ENCODE peak calls at places on chromosomes 7 and 10, in nine cellular contexts. E, X, R, Z, L, P, D, W and Y are unnamed samples.

GRCh38 chr10:113680172-113681111 is 730 bp downstream of the CASP7 start:
- DNase-seq in E (peak), X (no peak), R (peak), Z (peak), L (peak), P (peak), D (peak), W (peak), Y (no peak)

GRCh38 chr7:131948434-131949053 is 392.1 kb upstream of the PODXL start:
- DNase-seq in E (no peak), X (no peak), R (peak), Z (no peak), L (peak), P (no peak), D (no peak), W (peak), Y (no peak)

GRCh38 chr10:44173558-44173894 is 211.4 kb downstream of the CXCL12 start:
- DNase-seq in E (no peak), X (no peak), R (no peak), Z (peak), L (no peak), P (no peak), D (no peak), W (no peak), Y (no peak)

GRCh38 chr7:100190059-100190711 is 12.5 kb downstream of the STAG3 start:
- DNase-seq in E (peak), X (peak), R (no peak), Z (peak), L (no peak), P (no peak), D (peak), W (peak), Y (no peak)

GRCh38 chr10:119292968-119293367 is 85.6 kb downstream of the GRK5 start:
- DNase-seq in E (no peak), X (no peak), R (peak), Z (no peak), L (no peak), P (no peak), D (no peak), W (no peak), Y (no peak)

GRCh38 chr10:99551158-99551557 is 18.4 kb downstream of the NKX2-3 start:
- DNase-seq in E (peak), X (peak), R (peak), Z (peak), L (no peak), P (no peak), D (no peak), W (peak), Y (no peak)

GRCh38 chr7:137957887-137958286 is 44.0 kb downstream of the CREB3L2 start:
- DNase-seq in E (no peak), X (no peak), R (no peak), Z (no peak), L (no peak), P (no peak), D (no peak), W (peak), Y (no peak)

GRCh38 chr7:47577351-47577919 is 4.5 kb downstream of the TNS3 start:
- DNase-seq in E (no peak), X (no peak), R (no peak), Z (no peak), L (no peak), P (no peak), D (no peak), W (no peak), Y (no peak)

GRCh38 chr10:70457759-70458305 is 16.4 kb upstream of the NODAL start:
- DNase-seq in E (no peak), X (no peak), R (no peak), Z (no peak), L (no peak), P (no peak), D (no peak), W (no peak), Y (no peak)

GRCh38 chr7:30032310-30033125 is 4.3 kb downstream of the PLEKHA8 start:
- DNase-seq in E (no peak), X (peak), R (no peak), Z (peak), L (no peak), P (no peak), D (peak), W (peak), Y (no peak)

GRCh38 chr10:119567978-119568377 is 25.5 kb upstream of the RGS10 start:
- DNase-seq in E (no peak), X (no peak), R (no peak), Z (no peak), L (no peak), P (no peak), D (no peak), W (no peak), Y (no peak)

GRCh38 chr7:43584200-43584586 is 1.3 kb downstream of the STK17A start:
- DNase-seq in E (peak), X (no peak), R (no peak), Z (peak), L (peak), P (no peak), D (peak), W (peak), Y (no peak)

DNA sequence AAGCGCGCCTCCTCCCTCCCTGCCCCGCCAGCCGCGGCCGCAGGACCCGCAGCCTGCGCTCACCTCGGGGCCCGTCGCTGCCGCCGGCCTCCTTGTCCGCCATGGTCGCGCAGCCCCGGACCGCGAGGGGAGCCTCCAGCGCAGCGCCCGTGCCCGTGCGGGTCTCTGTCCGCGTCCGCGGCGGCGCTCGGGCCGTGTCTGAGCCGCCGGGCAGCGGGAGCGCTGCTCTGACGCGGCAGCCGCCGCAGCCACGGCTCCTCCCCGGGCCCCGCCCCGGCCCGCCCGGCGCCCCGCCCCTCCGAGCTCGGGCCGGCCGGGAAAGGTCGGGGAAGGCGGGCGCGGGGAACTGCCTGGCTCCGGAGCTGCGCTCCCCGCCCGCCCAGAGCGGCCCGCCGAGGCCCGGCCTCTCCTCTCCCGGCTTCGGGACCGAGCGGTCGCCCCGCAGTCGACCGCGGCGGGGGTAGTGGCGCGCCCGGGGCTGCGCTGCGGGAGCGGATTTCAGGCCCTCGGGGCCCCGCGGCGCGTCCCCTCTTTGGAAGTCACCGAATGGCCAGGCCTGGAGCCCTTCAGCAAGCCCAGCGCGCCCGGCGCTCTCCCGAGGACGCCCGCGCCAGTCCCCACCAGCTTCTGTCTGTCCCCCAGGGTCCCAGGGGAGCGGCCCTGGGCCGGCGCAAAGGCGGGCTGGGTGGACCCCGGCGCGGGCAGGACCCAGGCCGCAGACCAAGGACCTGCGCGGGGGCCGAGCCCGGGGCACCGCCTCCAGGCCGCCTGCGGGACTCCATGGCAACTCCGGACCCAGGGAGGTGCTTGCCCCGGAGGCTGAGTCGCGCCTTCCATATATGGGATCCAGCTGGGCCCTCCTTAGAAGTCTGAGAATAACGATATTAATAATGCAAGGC is at the start of gene HSPA12A:
- DNase-seq in E (peak), X (peak), R (peak), Z (peak), L (peak), P (peak), D (peak), W (peak), Y (peak)
- TF ChIP-seq CTCF in E (no peak), X (no peak), R (no peak), Z (peak), L (no peak), P (no peak), D (no peak), W (no peak), Y (no peak)

DNA sequence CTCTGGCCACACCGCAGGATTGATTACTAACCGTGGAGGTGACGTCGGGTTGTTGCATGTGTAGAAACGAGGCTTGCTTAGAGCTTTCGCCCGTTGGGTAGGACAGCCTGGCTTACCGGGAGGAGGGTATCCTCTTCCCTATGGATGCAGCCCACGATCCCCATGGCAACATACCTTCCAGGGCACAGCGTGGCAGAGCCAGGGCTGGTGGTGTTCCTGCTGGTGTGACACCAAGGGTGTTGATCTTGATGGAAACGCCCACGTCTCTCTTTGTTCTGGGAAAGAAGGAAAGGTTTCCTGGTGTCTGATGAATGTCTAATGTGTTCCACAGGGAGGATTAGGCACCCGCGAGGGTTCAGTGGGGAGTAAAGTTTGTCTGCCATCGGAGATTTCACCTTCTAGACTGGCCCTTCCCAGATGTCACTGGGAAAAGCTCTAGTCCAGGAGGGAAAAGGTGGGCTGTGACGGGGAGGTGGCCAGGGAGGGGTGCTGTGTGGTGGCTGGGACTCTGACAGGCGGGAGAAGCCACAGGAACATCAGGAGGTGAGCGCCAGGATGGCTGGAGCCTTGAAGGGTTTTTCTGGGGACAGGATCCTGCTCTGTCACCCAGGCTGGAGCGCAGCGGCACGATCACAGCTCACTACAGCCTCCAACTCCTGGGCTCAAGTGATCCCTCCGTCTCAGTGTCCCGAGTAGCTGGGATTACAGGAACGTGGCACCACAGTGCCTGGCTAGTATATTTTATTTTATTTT is 102.1 kb downstream of the CUX1 start:
- DNase-seq in E (no peak), X (no peak), R (no peak), Z (no peak), L (no peak), P (no peak), D (no peak), W (no peak), Y (no peak)
- TF ChIP-seq CTCF in E (no peak), X (no peak), R (no peak), Z (no peak), L (no peak), P (no peak), D (no peak), W (no peak), Y (no peak)

DNA sequence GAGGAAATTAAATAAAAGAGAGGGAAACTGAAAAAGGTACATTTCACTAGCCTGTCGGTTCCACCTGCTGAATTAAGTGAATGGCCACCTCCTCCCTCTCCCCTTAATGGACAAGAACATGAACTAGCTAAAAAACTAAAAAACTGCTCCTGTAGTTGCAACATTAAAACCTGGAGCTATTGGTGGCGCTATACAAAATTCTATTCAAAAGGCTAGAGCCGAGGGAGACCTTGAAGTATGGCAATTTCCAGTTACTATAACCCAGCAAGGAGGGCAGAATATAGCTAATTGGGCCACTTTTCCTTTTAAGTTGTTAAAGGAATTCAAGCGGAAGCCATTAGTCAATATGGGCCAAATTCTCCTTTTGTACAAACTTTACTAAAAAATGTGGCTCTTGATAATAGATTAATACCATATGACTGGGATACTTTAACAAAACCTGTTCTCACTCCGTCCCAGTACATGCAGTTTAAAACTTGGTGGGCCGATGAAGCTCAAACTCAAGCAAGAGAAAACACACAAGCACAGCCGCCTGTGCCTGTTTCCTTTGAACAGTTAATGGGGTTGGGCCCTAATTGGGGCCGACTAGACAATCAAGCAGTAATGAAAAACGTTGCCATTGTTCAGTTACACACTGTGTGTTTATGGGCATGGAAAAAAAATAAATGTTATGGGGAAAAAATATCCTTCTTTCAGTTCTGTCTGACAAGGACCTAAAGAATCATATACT is 6.5 kb upstream of the CHST3 start:
- DNase-seq in E (no peak), X (no peak), R (no peak), Z (no peak), L (no peak), P (no peak), D (no peak), W (no peak), Y (no peak)
- TF ChIP-seq CTCF in E (no peak), X (peak), R (no peak), Z (peak), L (no peak), P (no peak), D (peak), W (peak), Y (no peak)

GRCh38 chr10:42867571-42867970 is 85.0 kb downstream of the BMS1 start:
- DNase-seq in E (no peak), X (no peak), R (no peak), Z (no peak), L (no peak), P (no peak), D (no peak), W (no peak), Y (no peak)

GRCh38 chr10:42864575-42864974 is 82.0 kb downstream of the BMS1 start:
- DNase-seq in E (peak), X (peak), R (no peak), Z (peak), L (no peak), P (no peak), D (no peak), W (peak), Y (peak)

GRCh38 chr10:42865716-42866114 is 83.1 kb downstream of the BMS1 start:
- DNase-seq in E (no peak), X (no peak), R (no peak), Z (no peak), L (no peak), P (no peak), D (no peak), W (no peak), Y (no peak)

GRCh38 chr10:42868530-42868929 is 85.9 kb downstream of the BMS1 start:
- DNase-seq in E (no peak), X (no peak), R (no peak), Z (no peak), L (no peak), P (no peak), D (no peak), W (no peak), Y (no peak)

GRCh38 chr10:42866115-42866995 is 83.8 kb downstream of the BMS1 start:
- DNase-seq in E (peak), X (peak), R (peak), Z (peak), L (peak), P (peak), D (peak), W (peak), Y (peak)
- TF ChIP-seq CTCF in E (peak), X (peak), R (peak), Z (peak), L (no peak), P (peak), D (peak), W (peak), Y (peak)

GRCh38 chr10:23657677-23658076 is 218.8 kb downstream of the OTUD1 start:
- DNase-seq in E (no peak), X (no peak), R (no peak), Z (no peak), L (no peak), P (no peak), D (no peak), W (no peak), Y (no peak)

GRCh38 chr10:23656735-23657134 is 217.9 kb downstream of the OTUD1 start:
- DNase-seq in E (peak), X (no peak), R (peak), Z (no peak), L (no peak), P (no peak), D (no peak), W (no peak), Y (peak)
- TF ChIP-seq CTCF in E (peak), X (peak), R (peak), Z (peak), L (no peak), P (no peak), D (no peak), W (peak), Y (peak)

GRCh38 chr7:112383671-112384417 is 66.4 kb upstream of the IFRD1 start:
- DNase-seq in E (no peak), X (no peak), R (no peak), Z (no peak), L (no peak), P (no peak), D (no peak), W (peak), Y (no peak)
- TF ChIP-seq CTCF in E (peak), X (peak), R (no peak), Z (peak), L (no peak), P (peak), D (no peak), W (no peak), Y (no peak)